ENCODE peak calls at places on chromosome 13, in nine cellular contexts. Q is progenitor cell of endocrine pancreas; D is coronary artery; T is left ventricle myocardium inferior; M is lung; R is choroid plexus epithelial cell; P is suprapubic skin; B is foreskin fibroblast; F is CD8-positive, alpha-beta T cell. W is an unnamed sample.

GRCh38 chr13:95607363-95607762 is 37.1 kb downstream of the DZIP1 start:
- DNase-seq in B (peak), P (no peak), R (peak), D (no peak), F (no peak), T (no peak), Q (no peak), M (no peak), W (no peak)

GRCh38 chr13:78680064-78680463 is 21.1 kb upstream of the OBI1 start:
- DNase-seq in T (no peak), B (no peak), M (no peak), D (no peak), F (no peak), Q (no peak), R (no peak), P (no peak), W (no peak)

GRCh38 chr13:79307866-79308298 is 98.2 kb downstream of the RBM26 start:
- DNase-seq in F (no peak), R (peak), M (no peak), T (no peak), B (peak), Q (no peak), D (no peak), P (no peak), W (no peak)

GRCh38 chr13:29621841-29622240 is 26.4 kb upstream of the SLC7A1 start:
- DNase-seq in B (no peak), Q (no peak), P (no peak), F (no peak), D (no peak), T (no peak), M (no peak), R (no peak), W (no peak)

GRCh38 chr13:37175996-37176395 is 70.5 kb upstream of the CSNK1A1L start:
- DNase-seq in R (peak), T (no peak), B (peak), F (no peak), M (no peak), D (no peak), Q (no peak), P (no peak), W (no peak)

GRCh38 chr13:101291216-101291615 is 125.1 kb downstream of the NALCN start:
- DNase-seq in P (no peak), Q (no peak), T (no peak), R (no peak), F (no peak), M (no peak), D (no peak), B (no peak), W (no peak)

GRCh38 chr13:98326274-98326673 is 149.2 kb upstream of the RNF113B start:
- DNase-seq in P (no peak), D (no peak), M (no peak), F (no peak), T (no peak), B (no peak), Q (no peak), R (no peak), W (no peak)

GRCh38 chr13:49219647-49220034 is 497 bp upstream of the MLNR start:
- DNase-seq in P (no peak), T (no peak), D (no peak), R (peak), B (no peak), F (no peak), M (no peak), Q (no peak), W (no peak)

GRCh38 chr13:72696590-72696989 is 30.8 kb downstream of the MZT1 start:
- DNase-seq in P (no peak), M (no peak), F (no peak), B (peak), R (peak), Q (no peak), T (no peak), D (no peak), W (no peak)
- TF ChIP-seq CTCF in P (no peak), M (no peak), F (no peak), B (peak), R (peak), Q (peak), T (peak), D (no peak), W (peak)

GRCh38 chr13:91356919-91357612 is 9.6 kb downstream of the MIR17HG start:
- DNase-seq in F (no peak), D (no peak), Q (no peak), R (no peak), B (no peak), T (no peak), P (no peak), M (no peak), W (no peak)
- TF ChIP-seq CTCF in F (no peak), D (no peak), Q (no peak), R (no peak), B (no peak), T (no peak), P (no peak), M (no peak), W (no peak)

DNA sequence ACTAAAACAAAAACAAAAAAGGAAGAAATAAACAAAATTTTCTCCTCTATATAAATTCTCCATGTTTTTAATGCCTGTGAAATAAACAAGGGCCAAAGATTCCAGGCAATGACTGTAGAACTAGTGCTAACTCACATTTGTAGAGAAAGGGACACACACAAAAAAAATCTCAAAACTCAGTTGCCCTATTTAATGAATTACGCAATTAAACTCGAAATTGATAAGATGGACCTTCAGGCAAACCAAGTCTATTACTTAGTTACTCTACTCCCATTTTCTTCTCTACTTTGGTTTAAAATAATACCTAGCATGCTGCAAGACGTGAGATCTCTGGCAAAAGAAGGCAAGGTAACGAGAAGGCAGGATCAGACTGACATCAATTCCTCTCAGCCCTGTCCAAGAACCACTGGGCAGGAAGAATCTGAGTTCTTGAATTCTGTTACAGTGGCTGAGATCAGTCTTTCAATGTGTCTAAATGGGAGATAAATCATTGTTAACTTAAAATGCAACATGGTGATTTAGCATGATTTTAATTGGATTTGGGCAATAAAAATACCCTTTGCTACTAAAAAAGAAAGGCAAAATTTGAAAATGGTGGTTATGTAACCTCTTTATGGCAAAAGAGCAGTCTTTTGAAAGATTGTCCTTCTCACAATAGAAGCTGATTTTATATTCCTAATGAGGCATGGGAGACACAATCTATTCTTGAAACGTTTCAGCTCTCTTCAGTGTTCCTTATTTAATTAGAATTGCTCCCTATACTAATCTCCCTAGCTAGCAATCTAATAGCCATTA is 26.0 kb downstream of the SPRY2 start:
- DNase-seq in D (no peak), R (no peak), T (no peak), P (no peak), B (no peak), M (no peak), Q (no peak), F (no peak), W (no peak)
- TF ChIP-seq CTCF in D (no peak), R (no peak), T (no peak), P (no peak), B (no peak), M (no peak), Q (no peak), F (no peak), W (no peak)

GRCh38 chr13:110352735-110353134 is 45.7 kb downstream of the COL4A2 start:
- DNase-seq in Q (no peak), D (peak), F (no peak), T (no peak), M (no peak), P (no peak), R (no peak), B (no peak), W (no peak)
- TF ChIP-seq CTCF in Q (peak), D (no peak), F (no peak), T (no peak), M (no peak), P (no peak), R (peak), B (no peak), W (peak)

W was measured in osteocyte.